ENCODE peak calls at places on chromosomes 4 and X, in five cellular contexts. One of them, this sample, is unnamed.

GRCh38 chrX:106588801-106589200 is 23.0 kb upstream of the RADX start:
- DNase-seq in Peyer's patch: no peak
- DNase-seq in GM10248: no peak
- DNase-seq in transverse colon: no peak
- DNase-seq in cardiac muscle cell: no peak
- DNase-seq in this sample: no peak

GRCh38 chr4:75423029-75423428 is 91.2 kb downstream of the RCHY1 start:
- DNase-seq in Peyer's patch: no peak
- DNase-seq in GM10248: no peak
- DNase-seq in transverse colon: no peak
- DNase-seq in cardiac muscle cell: no peak
- DNase-seq in this sample: no peak

GRCh38 chrX:115642895-115643530 is 82.0 kb downstream of the PLS3 start:
- DNase-seq in Peyer's patch: peak
- DNase-seq in GM10248: peak
- DNase-seq in transverse colon: peak
- DNase-seq in cardiac muscle cell: peak
- DNase-seq in this sample: peak

GRCh38 chr4:7392438-7393374 is 42.0 kb downstream of the PSAPL1 start:
- DNase-seq in Peyer's patch: peak
- DNase-seq in GM10248: no peak
- DNase-seq in transverse colon: no peak
- DNase-seq in cardiac muscle cell: peak
- DNase-seq in this sample: no peak

GRCh38 chrX:155767101-155767878 is 113.9 kb upstream of the VAMP7 start:
- DNase-seq in Peyer's patch: peak
- DNase-seq in GM10248: no peak
- DNase-seq in transverse colon: peak
- DNase-seq in cardiac muscle cell: peak
- DNase-seq in this sample: peak

GRCh38 chr4:52198356-52198755 is 147.3 kb downstream of the SPATA18 start:
- DNase-seq in Peyer's patch: no peak
- DNase-seq in GM10248: no peak
- DNase-seq in transverse colon: no peak
- DNase-seq in cardiac muscle cell: no peak
- DNase-seq in this sample: no peak

GRCh38 chr4:122329876-122330595 is 48.8 kb upstream of the ADAD1 start:
- DNase-seq in Peyer's patch: no peak
- DNase-seq in GM10248: no peak
- DNase-seq in transverse colon: no peak
- DNase-seq in cardiac muscle cell: peak
- DNase-seq in this sample: no peak

GRCh38 chr4:152038238-152038637 is 277.4 kb upstream of the GATB start:
- DNase-seq in Peyer's patch: no peak
- DNase-seq in GM10248: no peak
- DNase-seq in transverse colon: no peak
- DNase-seq in cardiac muscle cell: peak
- DNase-seq in this sample: no peak

GRCh38 chrX:114626323-114626722 is 42.4 kb downstream of the HTR2C start:
- DNase-seq in Peyer's patch: no peak
- DNase-seq in GM10248: no peak
- DNase-seq in transverse colon: no peak
- DNase-seq in cardiac muscle cell: peak
- DNase-seq in this sample: no peak

GRCh38 chr4:123746981-123747380 is 350.4 kb downstream of the SPRY1 start:
- DNase-seq in Peyer's patch: no peak
- DNase-seq in GM10248: no peak
- DNase-seq in transverse colon: no peak
- DNase-seq in cardiac muscle cell: peak
- DNase-seq in this sample: no peak

GRCh38 chr4:36159208-36159607 is 85.1 kb downstream of the ARAP2 start:
- DNase-seq in Peyer's patch: no peak
- DNase-seq in GM10248: no peak
- DNase-seq in transverse colon: no peak
- DNase-seq in cardiac muscle cell: no peak
- DNase-seq in this sample: peak

GRCh38 chr4:150234246-150234645 is 156.0 kb downstream of the DCLK2 start:
- DNase-seq in Peyer's patch: no peak
- DNase-seq in GM10248: no peak
- DNase-seq in transverse colon: no peak
- DNase-seq in cardiac muscle cell: no peak
- DNase-seq in this sample: no peak

GRCh38 chr4:152278505-152279301 is 257.2 kb downstream of the FBXW7 start:
- DNase-seq in Peyer's patch: no peak
- DNase-seq in GM10248: peak
- DNase-seq in transverse colon: peak
- DNase-seq in cardiac muscle cell: no peak
- DNase-seq in this sample: peak

GRCh38 chr4:101367201-101367600 is 19.9 kb upstream of the PPP3CA start:
- DNase-seq in Peyer's patch: no peak
- DNase-seq in GM10248: no peak
- DNase-seq in transverse colon: no peak
- DNase-seq in cardiac muscle cell: peak
- DNase-seq in this sample: no peak

GRCh38 chr4:5728451-5728850 is 17.4 kb downstream of the EVC start:
- DNase-seq in Peyer's patch: no peak
- DNase-seq in GM10248: no peak
- DNase-seq in transverse colon: no peak
- DNase-seq in cardiac muscle cell: no peak
- DNase-seq in this sample: no peak

GRCh38 chrX:30620980-30621716 is 32.1 kb upstream of the GK start:
- DNase-seq in Peyer's patch: no peak
- DNase-seq in GM10248: no peak
- DNase-seq in transverse colon: no peak
- DNase-seq in cardiac muscle cell: peak
- DNase-seq in this sample: no peak

GRCh38 chrX:126551306-126551705 is 1.3 kb downstream of the DCAF12L1 start:
- DNase-seq in Peyer's patch: no peak
- DNase-seq in GM10248: no peak
- DNase-seq in transverse colon: no peak
- DNase-seq in cardiac muscle cell: no peak
- DNase-seq in this sample: no peak

GRCh38 chrX:108426262-108426661 is 12.0 kb downstream of the COL4A6 start:
- DNase-seq in Peyer's patch: no peak
- DNase-seq in GM10248: no peak
- DNase-seq in transverse colon: no peak
- DNase-seq in cardiac muscle cell: no peak
- DNase-seq in this sample: no peak

GRCh38 chr4:128220286-128221235 is 67.1 kb downstream of the PGRMC2 start:
- DNase-seq in Peyer's patch: no peak
- DNase-seq in GM10248: peak
- DNase-seq in transverse colon: no peak
- DNase-seq in cardiac muscle cell: peak
- DNase-seq in this sample: no peak
- TF ChIP-seq CTCF in Peyer's patch: no peak
- TF ChIP-seq CTCF in GM10248: peak
- TF ChIP-seq CTCF in transverse colon: no peak
- TF ChIP-seq CTCF in cardiac muscle cell: peak
- TF ChIP-seq CTCF in this sample: peak

GRCh38 chrX:143669395-143669794 is 33.5 kb upstream of the SLITRK4 start:
- DNase-seq in Peyer's patch: no peak
- DNase-seq in GM10248: no peak
- DNase-seq in transverse colon: no peak
- DNase-seq in cardiac muscle cell: peak
- DNase-seq in this sample: no peak
- TF ChIP-seq CTCF in Peyer's patch: no peak
- TF ChIP-seq CTCF in GM10248: no peak
- TF ChIP-seq CTCF in transverse colon: no peak
- TF ChIP-seq CTCF in cardiac muscle cell: peak
- TF ChIP-seq CTCF in this sample: no peak

GRCh38 chr4:25863347-25863784 is 578 bp upstream of the SEL1L3 start:
- DNase-seq in Peyer's patch: peak
- DNase-seq in GM10248: no peak
- DNase-seq in transverse colon: peak
- DNase-seq in cardiac muscle cell: peak
- DNase-seq in this sample: peak
- TF ChIP-seq CTCF in Peyer's patch: no peak
- TF ChIP-seq CTCF in GM10248: peak
- TF ChIP-seq CTCF in transverse colon: peak
- TF ChIP-seq CTCF in cardiac muscle cell: peak
- TF ChIP-seq CTCF in this sample: peak

GRCh38 chrX:18898517-18898916 is 85.4 kb downstream of the PHKA2 start:
- DNase-seq in Peyer's patch: no peak
- DNase-seq in GM10248: no peak
- DNase-seq in transverse colon: no peak
- DNase-seq in cardiac muscle cell: no peak
- DNase-seq in this sample: no peak

GRCh38 chrX:18897611-18898010 is 86.3 kb downstream of the PHKA2 start:
- DNase-seq in Peyer's patch: no peak
- DNase-seq in GM10248: no peak
- DNase-seq in transverse colon: no peak
- DNase-seq in cardiac muscle cell: no peak
- DNase-seq in this sample: no peak

GRCh38 chrX:18898091-18898490 is 85.8 kb downstream of the PHKA2 start:
- DNase-seq in Peyer's patch: no peak
- DNase-seq in GM10248: no peak
- DNase-seq in transverse colon: no peak
- DNase-seq in cardiac muscle cell: no peak
- DNase-seq in this sample: no peak

GRCh38 chrX:18900401-18900976 is 83.4 kb downstream of the PHKA2 start:
- DNase-seq in Peyer's patch: no peak
- DNase-seq in GM10248: no peak
- DNase-seq in transverse colon: no peak
- DNase-seq in cardiac muscle cell: no peak
- DNase-seq in this sample: no peak

GRCh38 chrX:18899796-18900380 is 84.0 kb downstream of the PHKA2 start:
- DNase-seq in Peyer's patch: no peak
- DNase-seq in GM10248: peak
- DNase-seq in transverse colon: no peak
- DNase-seq in cardiac muscle cell: peak
- DNase-seq in this sample: peak
- TF ChIP-seq CTCF in Peyer's patch: no peak
- TF ChIP-seq CTCF in GM10248: peak
- TF ChIP-seq CTCF in transverse colon: no peak
- TF ChIP-seq CTCF in cardiac muscle cell: peak
- TF ChIP-seq CTCF in this sample: no peak

DNA sequence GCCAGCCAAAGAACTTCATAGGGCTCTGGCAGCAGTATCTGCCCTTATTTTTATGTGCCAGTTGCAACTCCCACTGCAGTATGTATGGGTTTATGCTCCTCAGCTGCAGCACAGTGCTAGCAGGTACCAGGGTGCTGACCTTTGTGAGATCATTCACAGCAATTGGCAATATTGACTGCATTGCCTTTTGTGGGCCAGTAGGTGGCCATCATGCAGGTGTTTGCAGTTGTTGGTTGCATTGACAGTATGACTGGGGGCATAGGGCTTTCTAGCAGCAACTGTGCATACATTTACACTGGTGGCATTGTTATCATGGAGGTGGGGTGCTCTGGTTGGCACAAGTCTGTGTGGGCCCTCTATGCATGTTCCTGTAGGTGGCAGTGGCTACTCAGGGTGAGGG is 42.5 kb downstream of the FAAH2 start:
- DNase-seq in Peyer's patch: no peak
- DNase-seq in GM10248: no peak
- DNase-seq in transverse colon: no peak
- DNase-seq in cardiac muscle cell: no peak
- DNase-seq in this sample: no peak
- TF ChIP-seq CTCF in Peyer's patch: no peak
- TF ChIP-seq CTCF in GM10248: no peak
- TF ChIP-seq CTCF in transverse colon: no peak
- TF ChIP-seq CTCF in cardiac muscle cell: no peak
- TF ChIP-seq CTCF in this sample: no peak

DNA sequence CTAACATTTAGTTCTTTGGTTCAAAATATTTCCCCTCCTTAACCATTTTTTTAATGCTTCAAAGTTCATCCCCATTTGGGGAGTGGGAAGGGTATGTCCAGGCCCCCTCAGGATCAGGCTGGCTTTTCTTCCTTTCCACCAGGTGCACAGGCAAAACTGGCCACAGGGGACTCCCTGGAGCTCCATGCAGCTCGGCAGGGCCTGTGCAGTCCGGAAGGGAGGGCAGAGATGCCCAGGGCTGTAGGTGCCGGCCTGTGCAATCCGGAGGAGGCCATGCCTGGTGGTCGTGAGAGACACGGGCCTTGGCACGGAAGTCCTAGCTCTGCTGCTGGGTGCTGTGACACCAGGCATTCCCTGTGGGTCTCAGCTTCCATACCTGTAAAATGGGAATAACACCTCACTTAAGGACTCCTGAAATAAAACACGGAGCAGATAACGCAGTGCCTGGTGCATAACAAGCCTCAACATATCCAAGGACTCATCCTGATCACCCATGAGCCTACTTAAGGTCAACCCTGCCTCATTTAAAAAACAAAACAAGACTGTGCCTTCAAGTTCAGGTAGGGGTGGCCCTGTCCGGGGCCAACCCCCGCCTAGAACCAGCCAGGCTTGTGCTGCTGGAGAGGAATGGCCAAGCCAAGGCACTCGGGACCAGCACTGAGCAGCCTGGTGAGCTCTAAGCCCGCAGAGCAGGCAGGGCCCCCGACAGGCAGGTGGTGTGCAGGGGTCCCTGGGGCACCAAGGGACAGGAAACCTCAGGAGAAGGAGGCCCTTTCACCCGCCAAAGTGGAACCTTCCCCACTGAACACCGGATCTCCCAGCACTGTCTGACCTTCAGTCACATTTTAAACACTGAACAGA is 21.2 kb upstream of the CYP4V2 start:
- DNase-seq in Peyer's patch: no peak
- DNase-seq in GM10248: no peak
- DNase-seq in transverse colon: no peak
- DNase-seq in cardiac muscle cell: no peak
- DNase-seq in this sample: no peak
- TF ChIP-seq CTCF in Peyer's patch: no peak
- TF ChIP-seq CTCF in GM10248: no peak
- TF ChIP-seq CTCF in transverse colon: no peak
- TF ChIP-seq CTCF in cardiac muscle cell: no peak
- TF ChIP-seq CTCF in this sample: no peak

GRCh38 chr4:139607302-139608060 is 51.5 kb upstream of the SETD7 start:
- DNase-seq in Peyer's patch: no peak
- DNase-seq in GM10248: no peak
- DNase-seq in transverse colon: no peak
- DNase-seq in cardiac muscle cell: no peak
- DNase-seq in this sample: no peak
- TF ChIP-seq CTCF in Peyer's patch: no peak
- TF ChIP-seq CTCF in GM10248: no peak
- TF ChIP-seq CTCF in transverse colon: no peak
- TF ChIP-seq CTCF in cardiac muscle cell: no peak
- TF ChIP-seq CTCF in this sample: no peak

DNA sequence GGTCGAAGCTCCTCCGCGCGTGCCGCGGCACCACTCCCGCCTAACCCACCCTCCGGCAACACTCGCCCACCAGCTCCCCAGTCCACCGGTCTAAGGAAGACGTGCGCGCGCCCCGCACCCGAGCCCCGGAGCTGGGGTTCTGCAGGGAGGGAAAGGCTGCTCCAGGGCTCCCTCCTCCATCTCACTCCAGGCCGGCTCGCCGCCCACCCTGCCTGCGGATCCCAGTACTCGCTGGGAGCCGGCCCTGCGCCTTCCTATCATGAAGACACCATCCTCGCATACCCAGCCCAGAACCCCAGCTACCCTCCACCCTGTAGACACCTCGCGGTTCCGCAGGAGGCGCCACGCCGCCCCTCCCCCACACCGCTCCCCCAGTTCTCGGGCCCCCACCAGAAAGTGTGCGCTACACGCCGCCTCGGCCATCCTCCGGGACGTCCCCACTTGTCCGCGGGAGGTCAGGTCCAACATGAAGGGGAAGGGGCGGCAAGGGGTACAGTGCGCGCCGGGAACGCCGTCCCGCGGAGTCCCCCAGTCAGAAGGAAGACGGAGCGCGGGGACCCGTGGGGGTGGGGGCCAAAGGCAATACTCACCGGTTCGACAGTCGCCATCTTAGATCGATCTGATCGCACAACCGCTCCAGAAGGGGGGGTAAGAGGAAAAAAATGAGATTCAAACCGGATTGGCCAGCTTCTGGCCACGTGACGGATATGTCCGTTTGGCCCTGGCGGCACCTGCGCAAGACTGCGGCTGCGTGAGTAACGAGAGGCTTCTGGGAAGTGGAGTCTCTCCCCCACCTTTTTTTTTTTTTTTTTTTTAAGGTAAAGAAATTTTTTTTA is at the start of gene EIF4E:
- DNase-seq in Peyer's patch: peak
- DNase-seq in GM10248: peak
- DNase-seq in transverse colon: peak
- DNase-seq in cardiac muscle cell: peak
- DNase-seq in this sample: peak
- TF ChIP-seq CTCF in Peyer's patch: no peak
- TF ChIP-seq CTCF in GM10248: no peak
- TF ChIP-seq CTCF in transverse colon: peak
- TF ChIP-seq CTCF in cardiac muscle cell: no peak
- TF ChIP-seq CTCF in this sample: peak

This sample was measured in activated CD8-positive, alpha-beta T cell treated with anti-CD3 and anti-CD28 coated beads for 36 hours.